ENCODE peak calls at places on chromosomes 12 and 14, in seven cellular contexts. K is sigmoid colon, A is tibial nerve, C is stomach, R is A549, G is transverse colon, N is SK-N-SH. P is an unnamed sample. For H3K4me1, the result is how much of the 10 kb centered on the place peaks cover.

GRCh38 chr12:57080855-57081254 is 2.3 kb upstream of the NEMP1 start:
- DNase-seq in K (no peak), A (no peak), C (no peak), R (no peak), G (no peak), N (no peak), P (no peak)

GRCh38 chr12:114878781-114879180 is 194.8 kb upstream of the TBX3 start:
- DNase-seq in K (no peak), A (no peak), C (no peak), R (no peak), G (no peak), N (no peak), P (no peak)

GRCh38 chr14:96461950-96462798 is 40.0 kb upstream of the PAPOLA start:
- DNase-seq in K (no peak), A (no peak), C (no peak), R (no peak), G (peak), N (no peak), P (no peak)

GRCh38 chr12:1839956-1840550 is 19.7 kb downstream of the LRTM2 start:
- DNase-seq in K (no peak), A (no peak), C (no peak), R (no peak), G (no peak), N (no peak), P (no peak)

GRCh38 chr12:23669691-23670090 is 279.8 kb downstream of the SOX5 start:
- DNase-seq in K (no peak), A (no peak), C (no peak), R (no peak), G (no peak), N (no peak), P (no peak)

GRCh38 chr12:116196752-116197718 is 80.5 kb downstream of the MED13L start:
- DNase-seq in K (no peak), A (no peak), C (no peak), R (no peak), G (no peak), N (peak), P (no peak)

GRCh38 chr14:58919262-58919661 is 269.2 kb upstream of the DAAM1 start:
- DNase-seq in K (no peak), A (no peak), C (no peak), R (no peak), G (no peak), N (no peak), P (no peak)

GRCh38 chr12:6423267-6424007 is 21.3 kb upstream of the CD27 start:
- DNase-seq in K (peak), A (peak), C (peak), R (peak), G (peak), N (peak), P (peak)

GRCh38 chr12:46105735-46106134 is 115.4 kb upstream of the SCAF11 start:
- DNase-seq in K (no peak), A (no peak), C (no peak), R (no peak), G (no peak), N (no peak), P (no peak)

GRCh38 chr12:106249411-106250135 is 1.8 kb upstream of the CKAP4 start:
- DNase-seq in K (no peak), A (no peak), C (no peak), R (no peak), G (peak), N (no peak), P (no peak)

GRCh38 chr14:35333347-35333730 is 41.2 kb downstream of the PSMA6 start:
- DNase-seq in K (no peak), A (no peak), C (no peak), R (no peak), G (no peak), N (peak), P (no peak)

GRCh38 chr12:8566525-8566924 is 25.8 kb upstream of the CLEC4E start:
- DNase-seq in K (no peak), A (no peak), C (no peak), R (peak), G (no peak), N (no peak), P (no peak)
- H3K4me1 ChIP-seq in K (under half), A (under half), C (under half), R (under half), G (under half), N (under half), P (under half)

DNA sequence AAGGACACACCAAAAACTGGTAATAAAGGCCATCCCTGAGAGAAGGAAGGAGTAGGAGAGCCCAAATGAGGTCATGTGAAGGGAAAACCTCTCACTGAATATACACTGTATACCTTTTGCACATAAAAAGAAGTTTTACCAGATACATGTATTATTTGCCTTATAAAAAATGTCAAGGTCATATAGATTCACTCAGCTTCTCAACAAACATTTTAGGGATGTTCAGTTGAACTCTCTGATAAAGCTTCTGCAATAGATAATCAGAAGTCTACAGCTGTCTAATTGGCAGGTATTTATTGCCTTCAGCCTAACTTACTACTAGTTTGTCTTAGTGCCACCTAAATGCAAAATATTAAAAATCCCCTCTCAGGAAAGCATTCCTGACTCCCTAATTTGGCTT is 8.7 kb downstream of the SLC11A2 start:
- DNase-seq in K (no peak), A (no peak), C (no peak), R (no peak), G (no peak), N (no peak), P (no peak)
- TF ChIP-seq EP300 in K (no peak), A (no peak), C (no peak), R (no peak), G (no peak), N (no peak), P (no peak)

GRCh38 chr12:84912191-84913142 is at the start of gene SLC6A15:
- DNase-seq in K (peak), A (no peak), C (no peak), R (peak), G (no peak), N (peak), P (peak)
- H3K4me3 ChIP-seq in K (peak), A (peak), C (peak), R (peak), G (no peak), N (peak), P (peak)

GRCh38 chr14:98137626-98138025 is 1134.4 kb downstream of the BCL11B start:
- DNase-seq in K (no peak), A (no peak), C (no peak), R (no peak), G (no peak), N (no peak), P (no peak)
- H3K4me1 ChIP-seq in K (under half), A (under half), C (under half), R (under half), G (under half), N (under half), P (under half)

GRCh38 chr12:56007892-56008471 is 10.9 kb downstream of the SUOX start:
- DNase-seq in K (no peak), A (peak), C (no peak), R (no peak), G (no peak), N (no peak), P (no peak)

GRCh38 chr12:56010112-56010570 is 10.7 kb upstream of the IKZF4 start:
- DNase-seq in K (no peak), A (no peak), C (no peak), R (no peak), G (no peak), N (no peak), P (no peak)

GRCh38 chr12:56011509-56012090 is 9.2 kb upstream of the IKZF4 start:
- DNase-seq in K (no peak), A (no peak), C (no peak), R (no peak), G (no peak), N (no peak), P (no peak)

GRCh38 chr12:56004211-56004610 is 7.1 kb downstream of the SUOX start:
- DNase-seq in K (no peak), A (no peak), C (no peak), R (no peak), G (no peak), N (no peak), P (no peak)

GRCh38 chr12:56007148-56007891 is 10.2 kb downstream of the SUOX start:
- DNase-seq in K (peak), A (peak), C (peak), R (peak), G (peak), N (peak), P (peak)
- TF ChIP-seq EP300 in K (no peak), A (peak), C (no peak), R (no peak), G (no peak), N (no peak), P (no peak)

DNA sequence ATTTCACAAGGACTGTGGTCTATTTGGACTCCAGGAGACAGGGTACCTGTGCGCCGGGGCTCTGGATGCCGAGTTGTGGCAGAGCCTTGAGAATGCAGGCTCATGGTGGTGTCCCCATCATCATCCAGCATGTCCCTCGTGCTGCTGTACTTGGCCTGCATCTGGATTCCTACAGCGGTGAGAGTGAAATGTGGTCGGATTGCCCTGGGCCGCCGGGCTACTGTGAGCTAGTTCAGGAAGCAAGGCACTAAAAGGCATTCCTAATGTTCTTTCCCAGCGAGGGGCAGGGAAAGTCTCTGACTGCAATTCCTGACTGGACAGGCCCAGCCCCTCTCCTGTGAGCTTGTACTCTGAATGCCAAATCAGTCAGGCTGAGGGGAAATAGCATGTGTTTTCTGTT is at the start of gene CLEC1A:
- DNase-seq in K (no peak), A (no peak), C (no peak), R (no peak), G (no peak), N (no peak), P (peak)
- H3K4me3 ChIP-seq in K (no peak), A (no peak), C (no peak), R (no peak), G (no peak), N (no peak), P (no peak)

GRCh38 chr12:64098709-64099354 is 123.3 kb downstream of the KICS2 start:
- DNase-seq in K (peak), A (no peak), C (no peak), R (no peak), G (no peak), N (no peak), P (peak)
- H3K4me1 ChIP-seq in K (under half), A (under half), C (under half), R (under half), G (under half), N (under half), P (under half)

GRCh38 chr12:95116773-95117172 is 43.4 kb upstream of the NR2C1 start:
- DNase-seq in K (no peak), A (no peak), C (no peak), R (peak), G (no peak), N (no peak), P (no peak)
- TF ChIP-seq EP300 in K (no peak), A (no peak), C (no peak), R (no peak), G (no peak), N (no peak), P (no peak)

DNA sequence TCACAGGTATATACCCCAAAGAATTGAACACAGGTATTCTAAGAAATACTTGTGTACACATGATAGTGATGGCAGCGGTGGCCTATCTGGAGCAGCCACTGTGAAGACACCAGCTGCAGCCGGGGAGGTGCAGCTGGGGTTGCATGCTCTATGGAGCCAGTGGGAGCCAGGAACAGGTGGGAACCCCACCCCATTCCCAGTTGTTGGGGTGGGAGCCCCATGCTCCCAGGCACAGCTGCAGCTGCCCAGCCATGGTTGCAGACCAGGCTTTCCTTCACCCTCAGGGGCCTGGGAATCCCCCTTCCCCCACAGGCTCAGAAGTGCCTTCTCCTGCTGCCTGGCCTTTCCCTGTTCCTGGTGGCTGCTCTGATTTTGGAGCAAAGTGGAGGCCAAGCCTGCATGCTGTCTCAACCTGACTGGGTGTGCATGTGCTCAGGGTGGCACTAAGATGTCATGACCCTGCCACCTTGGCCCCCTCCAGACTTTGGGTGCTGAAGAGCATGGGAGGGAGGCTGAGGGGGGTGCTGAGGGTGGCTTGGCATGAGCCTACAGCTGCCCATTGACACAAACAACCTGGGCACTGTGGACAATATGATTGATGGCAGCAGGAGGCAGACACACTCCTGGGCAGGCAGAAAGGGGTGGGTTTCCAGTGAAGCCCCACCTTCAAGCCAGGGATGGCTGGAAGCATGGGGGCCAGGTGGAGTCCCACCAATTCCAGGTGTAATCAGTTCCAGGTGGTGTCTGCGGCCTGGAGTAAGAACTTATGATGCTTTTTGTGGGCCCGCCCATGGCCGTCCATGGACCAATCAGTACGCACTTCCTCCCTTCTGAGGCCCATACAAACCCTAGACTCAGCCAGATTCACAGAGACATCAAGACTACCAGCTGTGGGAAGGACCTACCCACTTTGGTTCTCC is 234.7 kb downstream of the ADGRD1 start:
- DNase-seq in K (no peak), A (no peak), C (no peak), R (no peak), G (no peak), N (no peak), P (no peak)
- H3K4me3 ChIP-seq in K (no peak), A (no peak), C (no peak), R (no peak), G (no peak), N (no peak), P (no peak)

DNA sequence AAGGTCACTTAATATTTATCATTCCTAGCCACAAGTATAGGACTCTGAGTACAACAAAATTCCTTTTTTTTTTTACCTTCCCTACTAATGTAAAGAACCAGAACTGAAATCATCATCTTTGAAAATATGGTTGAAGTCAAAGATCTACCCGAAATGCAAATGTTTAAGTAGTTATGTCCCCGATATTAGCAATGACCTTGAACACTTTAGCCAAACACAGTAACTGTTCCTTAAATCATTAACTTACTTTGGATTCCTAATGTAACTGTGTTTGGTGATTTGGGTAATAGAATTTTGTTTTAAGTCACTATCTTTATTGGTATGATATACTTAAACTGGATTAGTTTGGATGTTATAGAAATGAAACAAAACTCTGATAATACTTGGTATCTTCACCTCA is 14.4 kb downstream of the ITPR2 start:
- DNase-seq in K (no peak), A (no peak), C (no peak), R (no peak), G (no peak), N (no peak), P (no peak)
- H3K4me1 ChIP-seq in K (under half), A (under half), C (under half), R (under half), G (under half), N (under half), P (under half)

P was measured in ovary.